ENCODE peak calls at places on chromosomes 12 and 14, in seven cellular contexts. W, O, I, P, R, Q and K are unnamed samples.

GRCh38 chr14:91349481-91350074 is 68.0 kb downstream of the CCDC88C start:
- DNase-seq in P (no peak), W (peak; percentile 72), Q (peak; percentile 56), O (peak; percentile 41), I (no peak), R (peak; percentile 13), K (peak; percentile 60)

GRCh38 chr14:33564774-33565630 is 385.9 kb downstream of the EGLN3 start:
- DNase-seq in P (peak; percentile 30), I (no peak), O (no peak), Q (no peak), R (no peak), W (no peak), K (no peak)

GRCh38 chr14:54857830-54858269 is 44.8 kb downstream of the GCH1 start:
- DNase-seq in O (no peak), Q (no peak), R (no peak), W (no peak), P (no peak), I (no peak), K (no peak)

GRCh38 chr12:122422769-122423257 is 344 bp upstream of the CLIP1 start:
- DNase-seq in P (peak; percentile 62), I (peak; percentile 39), W (peak; percentile 55), Q (peak; percentile 38), R (no peak), O (no peak), K (no peak)

GRCh38 chr14:74049886-74050495 is 30.8 kb downstream of the BBOF1 start:
- DNase-seq in R (no peak), O (no peak), I (no peak), W (no peak), Q (no peak), P (peak; percentile 17), K (no peak)

GRCh38 chr14:36070056-36071043 is 106.2 kb downstream of the PTCSC3 start:
- DNase-seq in I (peak; percentile 79), W (peak; percentile 55), P (peak; percentile 71), O (no peak), R (no peak), Q (peak; percentile 30), K (no peak)

GRCh38 chr14:91968280-91968679 is 20.8 kb upstream of the FBLN5 start:
- DNase-seq in P (no peak), I (no peak), Q (no peak), W (peak; percentile 35), O (peak; percentile 2), R (no peak), K (peak; percentile 73)

GRCh38 chr14:78399316-78399889 is 229.2 kb downstream of the NRXN3 start:
- DNase-seq in R (no peak), P (no peak), W (peak; percentile 8), Q (peak; percentile 1), I (peak; percentile 52), O (no peak), K (no peak)

GRCh38 chr14:71749613-71750238 is 182.5 kb upstream of the RGS6 start:
- DNase-seq in P (no peak), W (no peak), I (no peak), Q (no peak), O (no peak), R (no peak), K (no peak)

GRCh38 chr12:103469716-103470115 is 26.1 kb downstream of the C12orf42 start:
- DNase-seq in O (no peak), I (no peak), P (no peak), W (no peak), Q (no peak), R (no peak), K (no peak)

GRCh38 chr12:116591608-116592115 is 32.5 kb downstream of the MAP1LC3B2 start:
- DNase-seq in Q (no peak), I (no peak), W (no peak), R (no peak), O (no peak), P (no peak), K (no peak)

GRCh38 chr12:114319422-114319821 is 86.5 kb downstream of the TBX5 start:
- DNase-seq in W (no peak), I (no peak), Q (no peak), P (peak; percentile 70), R (no peak), O (no peak), K (no peak)

GRCh38 chr14:105199093-105199492 is 18.0 kb upstream of the NUDT14 start:
- DNase-seq in P (no peak), I (no peak), O (no peak), W (no peak), R (no peak), Q (no peak), K (no peak)

GRCh38 chr12:34305176-34305575 is 282.9 kb downstream of the ALG10 start:
- DNase-seq in I (no peak), O (no peak), W (no peak), Q (no peak), P (no peak), R (no peak), K (no peak)

GRCh38 chr12:104091136-104091535 is 26.8 kb downstream of the HCFC2 start:
- DNase-seq in W (no peak), I (no peak), P (no peak), O (no peak), Q (no peak), R (no peak), K (no peak)

GRCh38 chr14:46063872-46064271 is 587.7 kb downstream of the RPL10L start:
- DNase-seq in I (no peak), W (no peak), P (no peak), R (no peak), Q (no peak), O (no peak), K (no peak)

GRCh38 chr12:7642876-7643309 is 22.8 kb downstream of the APOBEC1 start:
- DNase-seq in O (no peak), W (peak; percentile 52), P (no peak), R (no peak), Q (peak; percentile 29), I (peak; percentile 45), K (peak; percentile 59)

GRCh38 chr14:54348923-54349615 is 47.7 kb upstream of the CDKN3 start:
- DNase-seq in O (no peak), R (no peak), P (peak; percentile 77), W (no peak), I (no peak), Q (no peak), K (no peak)

GRCh38 chr14:70254476-70254961 is 65.8 kb upstream of the SLC8A3 start:
- DNase-seq in Q (peak; percentile 3), I (peak; percentile 46), R (no peak), P (peak; percentile 6), W (peak; percentile 10), O (no peak), K (no peak)

GRCh38 chr12:55996715-55997534 is at the start of gene SUOX:
- DNase-seq in Q (peak; percentile 26), W (peak; percentile 63), O (no peak), I (peak; percentile 96), R (no peak), P (peak; percentile 96), K (no peak)

GRCh38 chr12:132146772-132147422 is 2.6 kb downstream of the NOC4L start:
- DNase-seq in P (no peak), I (no peak), Q (no peak), R (no peak), W (no peak), O (no peak), K (no peak)

GRCh38 chr12:96879301-96879700 is 27.8 kb upstream of the NEDD1 start:
- DNase-seq in R (no peak), I (no peak), P (no peak), W (no peak), Q (no peak), O (no peak), K (no peak)

GRCh38 chr12:6606331-6607131 is 648 bp downstream of the CHD4 start:
- DNase-seq in P (no peak), W (peak; percentile 75), I (peak; percentile 44), Q (no peak), R (peak; percentile 41), O (peak; percentile 44), K (peak; percentile 55)

GRCh38 chr12:112182499-112182898 is 57.1 kb downstream of the TRAFD1 start:
- DNase-seq in I (no peak), O (no peak), P (peak; percentile 9), W (peak; percentile 37), Q (no peak), R (no peak), K (no peak)

GRCh38 chr14:34250959-34251358 is 211.1 kb downstream of the SPTSSA start:
- DNase-seq in Q (no peak), I (no peak), W (no peak), R (no peak), O (no peak), P (no peak), K (no peak)

GRCh38 chr12:15689751-15690191 is 99.4 kb downstream of the EPS8 start:
- DNase-seq in W (no peak), I (no peak), O (no peak), P (no peak), R (no peak), Q (no peak), K (no peak)

GRCh38 chr12:50845021-50845647 is 2.4 kb downstream of the TMPRSS12 start:
- DNase-seq in R (no peak), Q (no peak), W (no peak), I (no peak), P (no peak), O (no peak), K (no peak)

GRCh38 chr14:59918824-59919581 is 941 bp upstream of the LRRC9 start:
- DNase-seq in R (no peak), Q (no peak), I (no peak), O (no peak), P (peak; percentile 31), W (peak; percentile 18), K (no peak)

GRCh38 chr14:68800361-68800760 is 7.5 kb upstream of the ZFP36L1 start:
- DNase-seq in O (no peak), W (no peak), I (no peak), P (peak; percentile 58), R (no peak), Q (no peak), K (no peak)

GRCh38 chr14:34138175-34138574 is 187.3 kb upstream of the EGLN3 start:
- DNase-seq in W (no peak), Q (no peak), O (no peak), P (no peak), I (no peak), R (no peak), K (no peak)

GRCh38 chr12:27480031-27480430 is 33.5 kb downstream of the SMCO2 start:
- DNase-seq in I (no peak), Q (no peak), W (no peak), P (no peak), R (no peak), O (no peak), K (no peak)